ENCODE peak calls at places on chromosomes 6 and 20, in eight cellular contexts. Z, E, Q, V, Y, X, U and D are unnamed samples.

GRCh38 chr6:16712250-16712930 is 48.9 kb downstream of the ATXN1 start:
- DNase-seq in Z (no peak), E (no peak), Q (no peak), V (peak), Y (no peak), X (no peak), U (no peak), D (no peak)

GRCh38 chr20:4787825-4788224 is 66.1 kb downstream of the PRND start:
- DNase-seq in Z (no peak), E (no peak), Q (no peak), V (no peak), Y (no peak), X (no peak), U (no peak), D (no peak)

GRCh38 chr20:51934301-51935002 is 132.1 kb upstream of the SALL4 start:
- DNase-seq in Z (no peak), E (no peak), Q (no peak), V (no peak), Y (no peak), X (no peak), U (no peak), D (no peak)

GRCh38 chr6:151288711-151289398 is 49.1 kb downstream of the AKAP12 start:
- DNase-seq in Z (no peak), E (no peak), Q (no peak), V (no peak), Y (no peak), X (no peak), U (no peak), D (no peak)

GRCh38 chr6:31821301-31822037 is 6.1 kb upstream of the HSPA1B start:
- DNase-seq in Z (peak), E (peak), Q (peak), V (no peak), Y (no peak), X (no peak), U (no peak), D (no peak)

GRCh38 chr6:105588116-105588710 is 185.3 kb upstream of the PREP start:
- DNase-seq in Z (no peak), E (no peak), Q (no peak), V (no peak), Y (no peak), X (no peak), U (no peak), D (no peak)

GRCh38 chr6:12356983-12357972 is 67.1 kb downstream of the EDN1 start:
- DNase-seq in Z (no peak), E (no peak), Q (no peak), V (no peak), Y (no peak), X (no peak), U (no peak), D (no peak)

GRCh38 chr6:11798538-11798937 is 19.9 kb upstream of the ADTRP start:
- DNase-seq in Z (no peak), E (no peak), Q (no peak), V (no peak), Y (no peak), X (no peak), U (no peak), D (no peak)

GRCh38 chr6:80725156-80725930 is 618.9 kb downstream of the BCKDHB start:
- DNase-seq in Z (no peak), E (no peak), Q (peak), V (no peak), Y (no peak), X (no peak), U (no peak), D (no peak)

GRCh38 chr6:47859132-47859531 is 77.3 kb downstream of the OPN5 start:
- DNase-seq in Z (no peak), E (no peak), Q (no peak), V (no peak), Y (no peak), X (no peak), U (no peak), D (no peak)

DNA sequence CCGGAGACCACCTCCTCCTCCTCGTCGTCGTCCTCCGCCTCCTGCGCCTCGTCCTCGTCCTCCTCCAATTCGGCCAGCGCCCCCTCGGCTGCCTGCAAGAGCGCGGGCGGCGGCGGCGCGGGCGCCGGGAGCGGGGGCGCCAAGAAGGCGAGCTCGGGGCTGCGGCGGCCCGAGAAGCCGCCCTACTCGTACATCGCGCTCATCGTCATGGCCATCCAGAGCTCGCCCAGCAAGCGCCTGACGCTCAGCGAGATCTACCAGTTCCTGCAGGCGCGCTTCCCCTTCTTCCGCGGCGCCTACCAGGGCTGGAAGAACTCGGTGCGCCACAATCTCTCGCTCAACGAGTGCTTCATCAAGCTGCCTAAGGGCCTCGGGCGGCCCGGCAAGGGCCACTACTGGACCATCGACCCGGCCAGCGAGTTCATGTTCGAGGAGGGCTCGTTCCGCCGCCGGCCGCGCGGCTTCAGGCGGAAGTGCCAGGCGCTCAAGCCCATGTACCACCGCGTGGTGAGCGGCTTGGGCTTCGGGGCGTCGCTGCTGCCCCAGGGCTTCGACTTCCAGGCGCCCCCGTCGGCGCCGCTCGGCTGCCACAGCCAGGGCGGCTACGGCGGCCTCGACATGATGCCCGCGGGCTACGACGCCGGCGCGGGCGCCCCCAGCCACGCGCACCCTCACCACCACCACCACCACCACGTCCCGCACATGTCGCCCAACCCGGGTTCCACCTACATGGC is 862 bp downstream of the FOXF2 start:
- DNase-seq in Z (no peak), E (no peak), Q (peak), V (no peak), Y (no peak), X (no peak), U (no peak), D (no peak)
- H3K4me3 ChIP-seq in Z (peak), E (peak), Q (peak), V (no peak), Y (peak), X (peak), U (peak), D (no peak)

GRCh38 chr20:48295966-48296421 is 510.7 kb upstream of the SULF2 start:
- DNase-seq in Z (no peak), E (no peak), Q (peak), V (no peak), Y (no peak), X (peak), U (peak), D (no peak)

GRCh38 chr20:48294196-48294595 is 508.9 kb upstream of the SULF2 start:
- DNase-seq in Z (no peak), E (no peak), Q (peak), V (no peak), Y (no peak), X (peak), U (no peak), D (no peak)

GRCh38 chr20:48292806-48293205 is 507.5 kb upstream of the SULF2 start:
- DNase-seq in Z (no peak), E (no peak), Q (peak), V (no peak), Y (no peak), X (no peak), U (no peak), D (no peak)

GRCh38 chr20:48295445-48295903 is 510.2 kb upstream of the SULF2 start:
- DNase-seq in Z (no peak), E (no peak), Q (peak), V (no peak), Y (peak), X (peak), U (no peak), D (peak)

GRCh38 chr20:48294942-48295341 is 509.7 kb upstream of the SULF2 start:
- DNase-seq in Z (no peak), E (no peak), Q (peak), V (no peak), Y (no peak), X (no peak), U (no peak), D (no peak)
- H3K27ac ChIP-seq in Z (peak), E (no peak), Q (peak), V (no peak), Y (no peak), X (peak), U (no peak), D (no peak)

DNA sequence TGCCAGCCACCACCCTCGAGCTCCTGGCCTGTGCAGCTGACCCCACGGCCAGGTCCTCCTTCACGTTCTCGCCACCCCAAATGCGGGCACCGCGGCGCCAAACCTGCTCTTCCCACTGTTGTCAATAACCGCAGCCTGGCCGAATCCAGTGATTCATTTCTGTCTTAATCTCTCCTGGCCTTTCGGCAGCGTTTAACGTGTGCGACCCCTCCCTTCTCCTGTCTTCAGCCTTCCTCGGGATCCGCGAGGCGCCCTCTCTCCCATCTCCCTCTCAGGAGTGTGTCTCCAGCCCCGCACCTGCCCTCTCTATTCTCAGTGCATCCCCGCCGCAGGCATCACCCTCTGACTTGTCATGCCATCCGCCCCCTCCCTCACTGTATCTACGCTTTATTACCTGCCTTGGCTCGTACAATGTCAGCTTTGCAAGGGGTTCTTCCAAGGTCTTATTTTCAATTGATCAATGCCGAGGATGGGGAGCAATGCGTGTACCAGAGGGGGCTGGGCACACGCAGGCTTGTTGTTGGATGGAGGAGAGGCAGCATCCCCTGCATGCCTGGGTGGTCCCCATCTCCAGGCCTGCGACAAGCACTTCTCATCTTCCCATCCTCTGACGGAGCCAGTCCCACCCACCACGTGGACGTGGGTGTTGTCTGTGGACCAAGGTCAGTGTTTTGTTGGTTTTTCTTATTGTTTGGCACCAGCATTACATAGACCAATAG is 91.2 kb downstream of the THBS2 start:
- DNase-seq in Z (peak), E (no peak), Q (no peak), V (no peak), Y (no peak), X (no peak), U (no peak), D (no peak)
- H3K4me3 ChIP-seq in Z (no peak), E (no peak), Q (no peak), V (no peak), Y (no peak), X (no peak), U (no peak), D (no peak)

DNA sequence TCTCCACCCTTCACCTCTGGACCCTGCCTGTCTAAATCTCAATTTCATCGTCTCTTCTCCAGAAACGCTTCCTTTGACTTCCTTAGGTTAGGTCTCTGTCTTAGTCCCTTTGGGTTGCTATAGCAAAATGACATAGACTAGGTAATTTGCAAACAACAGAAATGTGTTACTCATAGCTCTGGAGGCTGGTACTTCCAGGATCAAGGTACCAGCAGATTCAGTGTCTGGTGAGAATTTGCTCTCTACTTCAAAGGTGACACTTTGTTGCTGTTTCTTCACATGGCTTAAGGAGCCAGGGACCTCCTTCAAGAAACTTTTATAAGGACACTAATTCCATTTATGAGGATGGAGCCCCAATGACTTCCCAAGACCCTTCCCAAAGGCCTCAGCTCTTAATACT is 145.1 kb upstream of the IMPG1 start:
- DNase-seq in Z (no peak), E (no peak), Q (no peak), V (no peak), Y (no peak), X (no peak), U (no peak), D (no peak)
- H3K27ac ChIP-seq in Z (no peak), E (no peak), Q (no peak), V (no peak), Y (no peak), X (no peak), U (no peak), D (no peak)

GRCh38 chr6:35663447-35664235 is 25.1 kb downstream of the FKBP5 start:
- DNase-seq in Z (no peak), E (no peak), Q (peak), V (no peak), Y (no peak), X (peak), U (no peak), D (no peak)

GRCh38 chr6:35668096-35668495 is 20.6 kb downstream of the FKBP5 start:
- DNase-seq in Z (no peak), E (no peak), Q (peak), V (no peak), Y (no peak), X (no peak), U (no peak), D (no peak)

GRCh38 chr6:35665573-35665972 is 23.1 kb downstream of the FKBP5 start:
- DNase-seq in Z (no peak), E (no peak), Q (no peak), V (no peak), Y (no peak), X (no peak), U (no peak), D (no peak)

GRCh38 chr6:35664945-35665344 is 23.8 kb downstream of the FKBP5 start:
- DNase-seq in Z (no peak), E (no peak), Q (peak), V (no peak), Y (no peak), X (no peak), U (no peak), D (no peak)

GRCh38 chr6:35663001-35663400 is 25.7 kb downstream of the FKBP5 start:
- DNase-seq in Z (no peak), E (no peak), Q (peak), V (no peak), Y (no peak), X (no peak), U (no peak), D (no peak)
- H3K4me3 ChIP-seq in Z (peak), E (no peak), Q (no peak), V (no peak), Y (no peak), X (no peak), U (no peak), D (no peak)

GRCh38 chr6:45987866-45988265 is 27.8 kb downstream of the CLIC5 start:
- DNase-seq in Z (no peak), E (no peak), Q (no peak), V (no peak), Y (no peak), X (no peak), U (no peak), D (no peak)

GRCh38 chr6:45988635-45989034 is 27.0 kb downstream of the CLIC5 start:
- DNase-seq in Z (no peak), E (no peak), Q (no peak), V (no peak), Y (no peak), X (no peak), U (no peak), D (no peak)

GRCh38 chr6:45991189-45991588 is 24.5 kb downstream of the CLIC5 start:
- DNase-seq in Z (no peak), E (no peak), Q (no peak), V (no peak), Y (no peak), X (no peak), U (no peak), D (no peak)

GRCh38 chr6:45986746-45987274 is 28.9 kb downstream of the CLIC5 start:
- DNase-seq in Z (no peak), E (no peak), Q (no peak), V (no peak), Y (no peak), X (no peak), U (no peak), D (no peak)

GRCh38 chr6:45990162-45990561 is 25.5 kb downstream of the CLIC5 start:
- DNase-seq in Z (no peak), E (no peak), Q (no peak), V (no peak), Y (no peak), X (no peak), U (no peak), D (no peak)
- H3K27ac ChIP-seq in Z (no peak), E (no peak), Q (no peak), V (no peak), Y (no peak), X (no peak), U (no peak), D (no peak)

DNA sequence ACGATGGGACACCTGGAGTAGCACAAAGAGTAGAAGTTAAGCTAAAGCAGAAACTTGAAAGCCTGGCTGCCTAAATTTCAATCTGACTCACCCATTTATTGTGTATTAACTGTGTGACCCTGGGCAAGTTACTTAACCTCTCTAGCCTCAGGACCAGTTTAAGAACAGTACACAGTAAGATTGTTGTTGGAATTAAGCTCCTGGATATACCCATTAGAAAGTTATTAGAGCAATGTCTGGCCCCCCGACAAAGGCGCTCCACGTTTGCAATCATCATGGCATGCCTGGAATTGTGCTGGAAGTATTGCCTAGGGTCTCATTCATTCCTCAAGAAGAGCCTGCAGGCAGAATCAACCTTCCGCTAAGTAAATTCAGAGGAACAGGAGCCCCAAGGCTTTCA is 1.4 kb downstream of the SDC4 start:
- DNase-seq in Z (no peak), E (no peak), Q (peak), V (no peak), Y (no peak), X (no peak), U (no peak), D (no peak)
- H3K4me3 ChIP-seq in Z (peak), E (peak), Q (peak), V (no peak), Y (peak), X (peak), U (peak), D (no peak)

DNA sequence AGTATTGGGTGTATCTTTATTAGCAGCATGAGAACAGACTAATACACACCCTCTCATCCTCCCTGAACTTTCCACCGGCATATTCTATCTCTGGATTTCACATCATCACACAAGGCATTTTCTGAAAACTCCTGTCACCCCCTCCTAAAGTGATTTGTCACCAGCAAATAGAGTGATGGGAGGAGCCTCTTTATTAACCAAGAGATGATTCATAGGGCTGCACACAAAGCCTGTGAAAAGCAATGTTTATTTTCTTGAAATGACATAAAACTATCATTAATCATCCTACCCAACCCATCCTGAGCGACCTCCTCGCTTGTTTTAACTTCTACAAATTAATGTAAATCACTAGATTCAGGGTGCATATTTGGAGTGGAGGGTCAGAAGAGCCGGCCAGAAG is 394.8 kb upstream of the SULF2 start:
- DNase-seq in Z (no peak), E (no peak), Q (peak), V (no peak), Y (no peak), X (peak), U (no peak), D (no peak)
- H3K27ac ChIP-seq in Z (no peak), E (no peak), Q (no peak), V (no peak), Y (no peak), X (peak), U (no peak), D (no peak)

GRCh38 chr20:60086936-60087562 is 128.8 kb downstream of the CDH26 start:
- DNase-seq in Z (no peak), E (no peak), Q (no peak), V (no peak), Y (no peak), X (no peak), U (no peak), D (no peak)
- H3K4me3 ChIP-seq in Z (peak), E (no peak), Q (no peak), V (no peak), Y (no peak), X (no peak), U (peak), D (no peak)